ENCODE peak calls at places on chromosome 20, in six cellular contexts. S is K562, V is GM23338, D is PC-9, H is PC-3, J is MM.1S. A is an unnamed sample.
A peak's percentile ranks its signal among the peaks of the same experiment; 100 is the strongest.

GRCh38 chr20:36717657-36718056 is 28.2 kb downstream of the NDRG3 start:
- DNase-seq in S (no peak), V (peak; percentile 76), D (no peak), H (peak; percentile 50), J (no peak), A (no peak)

GRCh38 chr20:60680554-60680953 is 571.5 kb upstream of the CDH4 start:
- DNase-seq in S (no peak), V (no peak), D (no peak), H (no peak), J (no peak), A (no peak)

GRCh38 chr20:62955519-62956386 is 3.2 kb downstream of the SLC17A9 start:
- DNase-seq in S (no peak), V (no peak), D (peak; percentile 33), H (no peak), J (no peak), A (no peak)

GRCh38 chr20:46202758-46203509 is 84.8 kb downstream of the CD40 start:
- DNase-seq in S (no peak), V (no peak), D (no peak), H (no peak), J (no peak), A (no peak)

GRCh38 chr20:58670097-58670496 is 19.0 kb downstream of the STX16 start:
- DNase-seq in S (no peak), V (no peak), D (no peak), H (no peak), J (no peak), A (no peak)

GRCh38 chr20:44746367-44747165 is 901 bp downstream of the KCNK15 start:
- DNase-seq in S (no peak), V (peak; percentile 52), D (no peak), H (no peak), J (no peak), A (no peak)

GRCh38 chr20:22394583-22394982 is 189.8 kb downstream of the FOXA2 start:
- DNase-seq in S (no peak), V (no peak), D (no peak), H (peak; percentile 50), J (no peak), A (peak; percentile 42)

GRCh38 chr20:14337400-14338171 is at the start of gene FLRT3:
- DNase-seq in S (no peak), V (peak; percentile 93), D (peak; percentile 67), H (peak; percentile 97), J (peak; percentile 89), A (peak; percentile 98)

GRCh38 chr20:23078351-23078993 is 7.7 kb downstream of the CD93 start:
- DNase-seq in S (no peak), V (no peak), D (no peak), H (no peak), J (no peak), A (no peak)

GRCh38 chr20:50577175-50578018 is 67.2 kb downstream of the PTPN1 start:
- DNase-seq in S (no peak), V (no peak), D (no peak), H (no peak), J (no peak), A (no peak)

GRCh38 chr20:21808863-21809664 is 103.6 kb downstream of the PAX1 start:
- DNase-seq in S (peak; percentile 72), V (peak; percentile 89), D (peak; percentile 13), H (peak; percentile 6), J (peak; percentile 43), A (no peak)

GRCh38 chr20:21027569-21027968 is 78.6 kb downstream of the LINC00237 start:
- DNase-seq in S (peak; percentile 10), V (peak; percentile 87), D (no peak), H (peak; percentile 73), J (no peak), A (no peak)

GRCh38 chr20:51095755-51096509 is 73.0 kb upstream of the KCNG1 start:
- DNase-seq in S (no peak), V (peak; percentile 62), D (no peak), H (peak; percentile 46), J (no peak), A (no peak)

GRCh38 chr20:46021361-46022359 is 7.4 kb upstream of the SLC12A5 start:
- DNase-seq in S (peak; percentile 93), V (peak; percentile 97), D (peak; percentile 63), H (peak; percentile 61), J (peak; percentile 45), A (no peak)

GRCh38 chr20:4297141-4297826 is 281.9 kb upstream of the RNF24 start:
- DNase-seq in S (no peak), V (peak; percentile 21), D (no peak), H (no peak), J (no peak), A (no peak)

DNA sequence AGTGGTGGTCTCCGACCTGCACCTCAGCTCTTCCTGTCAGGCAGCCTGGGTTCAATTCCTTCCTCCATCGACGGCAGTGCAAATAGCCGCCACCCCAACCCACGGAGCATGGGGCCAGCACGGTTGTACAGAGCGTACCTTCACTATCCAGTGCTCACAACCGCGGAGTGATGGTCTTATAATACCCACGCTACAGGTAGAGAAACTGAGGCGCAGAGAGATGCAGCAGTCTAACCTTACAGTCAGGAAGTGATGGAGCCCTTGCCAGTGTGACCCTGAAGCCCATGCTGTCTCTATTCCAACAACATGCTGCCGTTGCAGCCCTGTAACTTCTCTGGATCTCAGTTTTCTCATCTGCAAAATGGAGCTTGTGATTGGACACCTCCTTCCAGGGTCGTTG is 11.0 kb downstream of the SCRT2 start:
- DNase-seq in S (no peak), V (no peak), D (no peak), H (no peak), J (no peak), A (no peak)
- TF ChIP-seq EZH2 in S (no peak), V (peak; percentile 25), D (no peak), H (no peak), J (no peak), A (peak; percentile 78)

DNA sequence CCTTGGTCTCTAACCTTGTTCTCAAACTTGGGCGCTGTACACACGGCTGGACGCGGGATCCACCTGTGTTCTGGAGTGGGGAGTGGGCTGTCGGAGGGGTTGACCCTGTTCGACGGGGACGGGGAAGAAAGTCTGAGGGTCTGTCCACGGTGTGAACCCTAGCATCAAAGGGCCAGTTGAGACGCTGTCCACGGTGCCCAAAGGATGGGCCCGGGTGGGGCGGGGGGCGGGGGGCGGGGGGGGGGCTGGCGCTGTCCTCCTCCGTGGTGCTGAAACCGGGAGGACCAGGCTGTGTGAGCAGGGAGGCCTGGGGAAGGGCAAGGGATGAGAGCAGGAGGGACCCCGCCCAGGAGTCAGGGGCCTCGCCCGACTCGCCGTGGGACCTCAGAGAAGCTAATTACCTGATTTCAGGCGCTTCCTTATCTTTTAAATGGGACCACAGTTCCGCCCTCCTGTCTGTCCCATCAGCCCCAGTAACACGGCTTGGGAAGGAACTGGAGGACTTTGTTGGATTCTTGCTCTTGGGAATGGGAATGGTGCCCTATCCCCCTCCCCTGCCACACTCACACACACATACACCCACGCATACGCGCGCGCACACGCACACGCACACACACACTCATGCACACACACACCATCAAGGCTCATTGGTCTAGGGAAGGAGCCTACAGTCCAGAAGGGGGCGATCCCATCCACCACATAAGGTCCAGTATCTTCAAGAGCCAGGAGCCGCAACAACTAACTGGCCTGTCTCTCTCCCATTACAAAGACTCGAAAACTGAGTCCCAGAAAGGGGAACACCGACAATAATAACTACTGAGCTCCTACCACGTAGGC is 1.0 kb upstream of the VSTM2L start:
- DNase-seq in S (peak; percentile 84), V (peak; percentile 82), D (peak; percentile 33), H (peak; percentile 74), J (no peak), A (peak; percentile 62)
- TF ChIP-seq EZH2 in S (no peak), V (no peak), D (no peak), H (no peak), J (no peak), A (no peak)

GRCh38 chr20:54173653-54174451 is at the start of gene CYP24A1:
- DNase-seq in S (no peak), V (peak; percentile 57), D (peak; percentile 38), H (peak; percentile 39), J (peak; percentile 14), A (peak; percentile 23)

GRCh38 chr20:54174452-54175175 is 828 bp upstream of the CYP24A1 start:
- DNase-seq in S (no peak), V (peak; percentile 31), D (no peak), H (peak; percentile 27), J (no peak), A (no peak)

GRCh38 chr20:54172532-54172855 is 1.3 kb downstream of the CYP24A1 start:
- DNase-seq in S (no peak), V (no peak), D (no peak), H (peak; percentile 37), J (no peak), A (no peak)

GRCh38 chr20:54170963-54171362 is 2.8 kb downstream of the CYP24A1 start:
- DNase-seq in S (no peak), V (no peak), D (no peak), H (no peak), J (no peak), A (no peak)

DNA sequence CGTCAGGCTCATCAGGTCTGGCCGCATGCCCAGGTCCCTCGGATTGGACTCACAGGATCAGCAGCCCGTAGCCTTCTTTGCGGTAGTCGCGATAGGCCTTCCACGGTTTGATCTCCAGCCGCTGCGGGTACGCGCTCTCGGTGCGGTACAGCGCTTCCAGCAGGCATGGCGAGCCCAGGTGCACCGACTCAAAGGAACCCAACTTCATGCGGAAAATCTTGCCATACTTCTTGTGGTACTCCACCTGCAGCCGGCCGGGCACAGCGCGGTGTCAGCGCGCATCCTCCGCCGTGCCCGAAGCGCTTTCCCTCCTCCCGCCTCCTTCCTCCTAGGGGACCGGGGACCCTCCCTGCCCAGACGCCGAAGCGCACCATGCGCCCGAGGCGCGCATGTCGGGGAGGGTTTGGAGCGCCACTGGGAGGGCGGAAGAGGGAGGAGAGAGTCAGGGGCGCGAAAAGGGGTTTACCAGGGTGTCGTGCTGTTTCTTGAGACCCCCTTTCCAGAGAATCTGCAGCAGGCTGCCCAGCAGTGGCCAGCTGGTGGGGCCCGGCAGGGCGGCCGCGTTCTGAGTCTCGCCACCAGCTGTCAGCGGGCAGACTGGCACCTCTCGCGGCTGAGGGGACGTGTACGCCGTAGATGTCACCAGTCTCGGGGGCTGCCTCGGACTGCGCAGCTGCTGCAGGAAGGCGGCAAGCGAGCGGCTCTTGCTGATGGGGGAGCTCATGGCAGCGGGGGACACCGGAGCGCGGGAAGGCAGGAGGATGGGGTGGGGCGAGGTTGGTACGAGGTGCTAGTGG is 732 bp downstream of the CYP24A1 start:
- DNase-seq in S (no peak), V (peak; percentile 77), D (no peak), H (no peak), J (no peak), A (peak; percentile 13)
- TF ChIP-seq EZH2 in S (no peak), V (peak; percentile 53), D (no peak), H (no peak), J (no peak), A (no peak)

DNA sequence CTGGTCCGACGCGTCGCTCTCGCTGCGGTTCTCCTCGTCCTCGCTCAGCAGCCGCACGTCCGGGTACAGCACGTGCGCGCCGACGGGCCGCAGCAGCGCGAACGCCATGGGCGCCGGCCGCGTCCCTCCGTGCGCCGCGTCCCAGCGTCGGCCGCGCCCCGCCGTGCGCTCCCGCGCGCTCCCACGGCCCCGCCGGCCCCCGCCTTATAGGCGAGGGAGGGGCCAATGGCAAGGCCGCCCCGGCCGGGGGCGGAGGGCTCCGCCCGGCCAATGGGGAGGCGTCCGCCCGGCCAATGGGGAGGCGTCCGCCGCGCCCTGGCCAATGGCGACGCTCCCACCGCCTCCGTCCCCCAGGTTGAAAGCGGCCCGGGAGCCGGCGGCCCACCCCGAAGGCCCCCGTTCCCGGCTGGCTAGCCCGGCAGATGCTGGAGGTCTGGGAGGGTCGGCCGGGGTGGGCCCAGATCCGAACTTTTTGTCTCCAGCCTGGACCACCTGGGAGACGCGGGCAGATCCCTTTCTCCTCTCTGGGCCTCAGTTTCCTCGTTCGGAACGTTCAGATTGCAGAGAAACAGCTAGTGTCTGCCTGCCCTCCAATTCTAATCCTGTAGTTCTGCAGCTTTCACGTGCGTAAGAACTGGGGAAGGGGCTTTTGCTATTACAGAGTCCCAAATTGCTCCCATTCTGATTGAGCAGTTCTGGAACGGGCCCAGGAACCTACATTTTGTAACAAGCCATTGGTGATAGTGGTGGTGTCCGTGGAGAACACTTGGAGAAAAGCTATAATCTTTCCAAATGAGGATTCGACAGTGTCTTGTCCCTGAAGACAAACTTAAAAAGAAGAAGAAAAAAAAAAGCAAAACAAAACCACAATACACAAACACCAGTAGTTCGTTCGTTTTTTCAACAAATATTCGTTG is at the start of gene TCF15:
- DNase-seq in S (peak; percentile 98), V (peak; percentile 85), D (no peak), H (peak; percentile 40), J (no peak), A (peak; percentile 4)
- TF ChIP-seq EZH2 in S (no peak), V (peak; percentile 40), D (no peak), H (no peak), J (no peak), A (peak; percentile 9)